ENCODE peak calls at places on chromosomes 12 and 14, in eight cellular contexts. G is hepatocyte, F is cardiac muscle cell, Y is pancreas, S is transverse colon, R is IMR-90, D is brain microvascular endothelial cell, V is uterus. K is an unnamed sample. For H3K27me3, the result is how much of the 10 kb centered on the place peaks cover.

GRCh38 chr12:109544955-109545531 is 28.3 kb downstream of the MMAB start:
- DNase-seq in G (no peak), F (no peak), Y (no peak), S (no peak), R (peak), D (no peak), V (no peak), K (peak)

GRCh38 chr12:62434504-62435336 is 31.9 kb upstream of the MON2 start:
- DNase-seq in G (no peak), F (no peak), Y (peak), S (peak), R (no peak), D (no peak), V (no peak), K (no peak)

GRCh38 chr12:89448951-89449371 is 75.6 kb downstream of the GALNT4 start:
- DNase-seq in G (no peak), F (no peak), Y (no peak), S (no peak), R (peak), D (no peak), V (no peak), K (no peak)

GRCh38 chr12:19477071-19477470 is 37.8 kb downstream of the AEBP2 start:
- DNase-seq in G (no peak), F (no peak), Y (no peak), S (no peak), R (no peak), D (no peak), V (no peak), K (no peak)

GRCh38 chr14:75201087-75201486 is 24.7 kb upstream of the TMED10 start:
- DNase-seq in G (peak), F (no peak), Y (no peak), S (no peak), R (no peak), D (no peak), V (no peak), K (no peak)

GRCh38 chr12:92955997-92956663 is 27.0 kb upstream of the EEA1 start:
- DNase-seq in G (no peak), F (no peak), Y (no peak), S (no peak), R (peak), D (peak), V (no peak), K (no peak)

GRCh38 chr12:18158774-18159557 is 69.0 kb upstream of the RERGL start:
- DNase-seq in G (peak), F (peak), Y (peak), S (no peak), R (peak), D (peak), V (no peak), K (no peak)

GRCh38 chr12:78866518-78866917 is 1.9 kb downstream of the SYT1 start:
- DNase-seq in G (no peak), F (no peak), Y (no peak), S (no peak), R (no peak), D (no peak), V (no peak), K (no peak)

GRCh38 chr14:92463141-92463540 is 50.4 kb upstream of the RIN3 start:
- DNase-seq in G (no peak), F (no peak), Y (no peak), S (no peak), R (no peak), D (no peak), V (no peak), K (no peak)

GRCh38 chr14:71856199-71856919 is 75.9 kb upstream of the RGS6 start:
- DNase-seq in G (no peak), F (no peak), Y (no peak), S (no peak), R (no peak), D (no peak), V (no peak), K (no peak)

GRCh38 chr12:5520831-5521230 is 88.9 kb downstream of the NTF3 start:
- DNase-seq in G (no peak), F (no peak), Y (no peak), S (no peak), R (no peak), D (no peak), V (no peak), K (no peak)

GRCh38 chr12:96399081-96399918 is 939 bp downstream of the CDK17 start:
- DNase-seq in G (peak), F (peak), Y (peak), S (peak), R (peak), D (peak), V (peak), K (no peak)

GRCh38 chr14:30620178-30620577 is 1.9 kb upstream of the SCFD1 start:
- DNase-seq in G (no peak), F (no peak), Y (no peak), S (no peak), R (peak), D (peak), V (no peak), K (no peak)

GRCh38 chr12:124352839-124353238 is 57.9 kb downstream of the RFLNA start:
- DNase-seq in G (peak), F (peak), Y (peak), S (peak), R (no peak), D (peak), V (no peak), K (no peak)

GRCh38 chr12:10968765-10969456 is 17.8 kb downstream of the TAS2R50 start:
- DNase-seq in G (no peak), F (no peak), Y (peak), S (no peak), R (peak), D (peak), V (peak), K (no peak)

GRCh38 chr12:32477714-32478113 is 78.4 kb downstream of the FGD4 start:
- DNase-seq in G (no peak), F (no peak), Y (no peak), S (no peak), R (no peak), D (no peak), V (no peak), K (no peak)

GRCh38 chr14:77230914-77231313 is 40.1 kb downstream of the NGB start:
- DNase-seq in G (no peak), F (no peak), Y (no peak), S (no peak), R (no peak), D (no peak), V (no peak), K (no peak)
- H3K4me3 ChIP-seq in G (no peak), F (no peak), Y (no peak), S (no peak), R (no peak), D (no peak), V (no peak), K (no peak)

GRCh38 chr12:49334681-49335080 is 2.3 kb downstream of the C1QL4 start:
- DNase-seq in G (no peak), F (no peak), Y (no peak), S (no peak), R (no peak), D (no peak), V (no peak), K (no peak)

GRCh38 chr12:49331360-49332222 is 5.4 kb downstream of the C1QL4 start:
- DNase-seq in G (peak), F (peak), Y (peak), S (peak), R (peak), D (peak), V (peak), K (no peak)

GRCh38 chr12:49332441-49332861 is 4.5 kb downstream of the C1QL4 start:
- DNase-seq in G (peak), F (no peak), Y (no peak), S (no peak), R (no peak), D (no peak), V (no peak), K (no peak)

GRCh38 chr12:49334226-49334625 is 2.8 kb downstream of the C1QL4 start:
- DNase-seq in G (no peak), F (no peak), Y (no peak), S (no peak), R (no peak), D (no peak), V (no peak), K (no peak)

DNA sequence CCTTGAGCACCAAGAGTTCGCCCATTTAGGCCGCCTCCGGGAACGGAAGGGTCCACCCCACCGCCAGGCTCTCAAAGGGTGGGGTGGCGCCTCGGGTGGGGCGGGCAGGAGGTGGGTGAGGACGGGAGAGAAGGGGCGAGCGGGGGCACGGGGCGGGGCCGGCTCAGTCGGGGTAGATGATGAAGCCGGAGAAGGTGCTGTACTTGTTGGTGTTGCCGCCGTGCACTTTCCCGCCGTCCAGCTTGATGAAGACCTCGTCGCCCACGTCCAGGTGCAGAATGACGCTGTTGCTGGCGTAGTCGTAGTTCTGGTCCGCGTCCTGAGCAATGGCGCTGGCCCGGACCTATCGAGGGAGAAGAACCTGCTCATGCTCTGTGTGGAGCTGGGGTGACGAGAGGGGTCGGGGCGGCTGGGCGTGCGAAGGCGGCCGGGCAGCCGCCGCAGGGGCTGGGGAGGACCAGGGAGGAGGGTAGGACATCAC is 4.1 kb downstream of the C1QL4 start:
- DNase-seq in G (peak), F (no peak), Y (no peak), S (no peak), R (no peak), D (no peak), V (no peak), K (no peak)
- H3K27me3 ChIP-seq in G (under half), F (half or more), Y (under half), S (half or more), R (under half), D (under half), V (under half), K (under half)

GRCh38 chr12:27964123-27964522 is 8.4 kb downstream of the PTHLH start:
- DNase-seq in G (no peak), F (no peak), Y (no peak), S (no peak), R (peak), D (no peak), V (no peak), K (no peak)
- H3K4me3 ChIP-seq in G (no peak), F (no peak), Y (no peak), S (no peak), R (no peak), D (no peak), V (no peak), K (no peak)

DNA sequence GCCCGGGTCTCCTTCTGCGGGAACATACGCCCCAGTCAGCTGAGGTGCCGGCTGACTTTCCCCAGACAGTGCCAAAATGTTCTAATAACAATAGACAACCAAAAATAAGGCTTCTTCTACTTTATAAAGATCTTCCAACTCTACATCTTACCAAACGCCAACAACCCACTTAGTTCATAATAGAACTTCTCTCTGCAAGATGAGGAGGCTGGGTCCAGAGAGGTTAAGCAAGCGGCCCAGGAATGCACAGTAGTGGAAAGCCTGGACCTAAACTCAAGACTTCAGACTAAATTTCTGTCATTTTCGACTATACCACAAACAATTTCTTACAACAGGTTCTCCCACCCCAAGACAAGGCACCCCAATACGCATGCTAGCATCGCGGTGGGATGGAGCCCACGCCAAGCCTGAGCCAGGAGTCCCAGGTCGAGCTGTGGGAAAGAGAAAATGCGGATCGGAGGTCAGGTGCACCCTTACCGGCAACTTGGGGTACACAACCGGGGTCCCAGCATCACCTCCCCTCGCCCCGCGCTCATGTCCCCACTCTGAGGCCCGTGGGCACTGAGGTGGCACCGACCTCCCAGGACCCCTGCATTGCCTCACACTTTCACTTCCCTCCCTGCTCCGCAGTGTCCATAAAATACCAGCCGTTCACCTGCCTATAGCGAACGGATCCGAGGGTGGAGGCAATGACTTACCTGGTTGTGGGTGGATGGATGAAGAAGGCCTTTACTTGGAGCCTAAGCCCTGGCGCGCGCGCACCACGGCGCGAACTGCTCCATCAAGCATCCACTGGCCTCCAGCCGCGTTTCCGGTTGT is 42.1 kb upstream of the TBX5 start:
- DNase-seq in G (no peak), F (no peak), Y (no peak), S (no peak), R (no peak), D (no peak), V (no peak), K (no peak)
- H3K27me3 ChIP-seq in G (half or more), F (half or more), Y (under half), S (half or more), R (half or more), D (under half), V (half or more), K (half or more)

GRCh38 chr14:102525213-102526143 is 15.9 kb upstream of the ANKRD9 start:
- DNase-seq in G (peak), F (no peak), Y (no peak), S (peak), R (peak), D (peak), V (peak), K (no peak)

GRCh38 chr14:102523200-102524025 is 13.8 kb upstream of the ANKRD9 start:
- DNase-seq in G (peak), F (no peak), Y (no peak), S (peak), R (no peak), D (no peak), V (no peak), K (no peak)

GRCh38 chr14:102524451-102525212 is 15.1 kb upstream of the ANKRD9 start:
- DNase-seq in G (peak), F (peak), Y (peak), S (peak), R (peak), D (peak), V (peak), K (peak)

GRCh38 chr14:102527255-102528232 is 18.0 kb upstream of the ANKRD9 start:
- DNase-seq in G (peak), F (no peak), Y (no peak), S (peak), R (no peak), D (no peak), V (no peak), K (no peak)

GRCh38 chr14:102524026-102524450 is 14.5 kb upstream of the ANKRD9 start:
- DNase-seq in G (no peak), F (no peak), Y (no peak), S (no peak), R (no peak), D (no peak), V (no peak), K (no peak)
- H3K4me3 ChIP-seq in G (no peak), F (no peak), Y (peak), S (peak), R (no peak), D (peak), V (peak), K (peak)

GRCh38 chr12:52672321-52672933 is 7.8 kb downstream of the KRT1 start:
- DNase-seq in G (no peak), F (no peak), Y (no peak), S (no peak), R (no peak), D (no peak), V (no peak), K (no peak)

GRCh38 chr12:52669426-52669825 is 10.8 kb downstream of the KRT1 start:
- DNase-seq in G (no peak), F (no peak), Y (no peak), S (no peak), R (no peak), D (no peak), V (no peak), K (no peak)

GRCh38 chr12:52670961-52671360 is 9.2 kb downstream of the KRT1 start:
- DNase-seq in G (no peak), F (no peak), Y (no peak), S (no peak), R (no peak), D (no peak), V (no peak), K (no peak)

GRCh38 chr12:52667931-52668330 is 12.3 kb downstream of the KRT1 start:
- DNase-seq in G (no peak), F (no peak), Y (no peak), S (no peak), R (no peak), D (no peak), V (no peak), K (no peak)

GRCh38 chr12:52670506-52670905 is 9.7 kb downstream of the KRT1 start:
- DNase-seq in G (no peak), F (no peak), Y (no peak), S (no peak), R (no peak), D (no peak), V (no peak), K (no peak)
- H3K27me3 ChIP-seq in G (under half), F (under half), Y (under half), S (under half), R (under half), D (under half), V (under half), K (under half)

GRCh38 chr14:29197557-29197956 is 431.0 kb downstream of the FOXG1 start:
- DNase-seq in G (no peak), F (no peak), Y (no peak), S (no peak), R (no peak), D (no peak), V (no peak), K (no peak)
- H3K4me3 ChIP-seq in G (no peak), F (no peak), Y (no peak), S (no peak), R (no peak), D (no peak), V (no peak), K (no peak)

K was measured in kidney epithelial cell.